ENCODE peak calls at places on chromosomes 7 and 10, in four cellular contexts. Y, G, A and W are unnamed samples.

GRCh38 chr7:91242097-91242846 is 22.0 kb upstream of the FZD1 start:
- DNase-seq in G (no peak), A (no peak), Y (no peak), W (no peak)

GRCh38 chr7:73987298-73987697 is 40.7 kb upstream of the ELN start:
- DNase-seq in G (no peak), A (no peak), Y (no peak), W (no peak)

GRCh38 chr10:7408003-7408493 is 2.8 kb downstream of the SFMBT2 start:
- DNase-seq in A (no peak), G (peak; percentile 46), Y (peak; percentile 80), W (no peak)

GRCh38 chr7:9324513-9324912 is 891.1 kb downstream of the NXPH1 start:
- DNase-seq in A (no peak), Y (no peak), G (no peak), W (no peak)

GRCh38 chr10:132319853-132320669 is 11.9 kb upstream of the LRRC27 start:
- DNase-seq in G (no peak), A (no peak), Y (no peak), W (no peak)

GRCh38 chr10:60816624-60817023 is 38.3 kb downstream of the CDK1 start:
- DNase-seq in Y (peak; percentile 71), A (no peak), G (peak; percentile 79), W (no peak)

GRCh38 chr10:110226555-110226925 is 19.1 kb downstream of the MXI1 start:
- DNase-seq in A (peak; percentile 81), Y (peak; percentile 97), G (peak; percentile 95), W (peak; percentile 80)

GRCh38 chr10:30141366-30141886 is 82.0 kb upstream of the JCAD start:
- DNase-seq in G (no peak), Y (no peak), A (no peak), W (no peak)

GRCh38 chr7:108290344-108291134 is 160.4 kb upstream of the LAMB4 start:
- DNase-seq in Y (no peak), G (no peak), A (no peak), W (no peak)
- H3K4me1 ChIP-seq in Y (no peaks in the 10 kb centered on the region), G (no peaks in the 10 kb centered on the region), A (peaks cover 5% of the 10 kb centered on the region), W (no peaks in the 10 kb centered on the region)

GRCh38 chr10:131024259-131025131 is 287.0 kb downstream of the TCERG1L start:
- DNase-seq in G (no peak), A (no peak), Y (peak; percentile 29), W (no peak)
- H3K36me3 ChIP-seq in G (no peaks in the 10 kb centered on the region), A (no peaks in the 10 kb centered on the region), Y (no peaks in the 10 kb centered on the region), W (no peaks in the 10 kb centered on the region)

DNA sequence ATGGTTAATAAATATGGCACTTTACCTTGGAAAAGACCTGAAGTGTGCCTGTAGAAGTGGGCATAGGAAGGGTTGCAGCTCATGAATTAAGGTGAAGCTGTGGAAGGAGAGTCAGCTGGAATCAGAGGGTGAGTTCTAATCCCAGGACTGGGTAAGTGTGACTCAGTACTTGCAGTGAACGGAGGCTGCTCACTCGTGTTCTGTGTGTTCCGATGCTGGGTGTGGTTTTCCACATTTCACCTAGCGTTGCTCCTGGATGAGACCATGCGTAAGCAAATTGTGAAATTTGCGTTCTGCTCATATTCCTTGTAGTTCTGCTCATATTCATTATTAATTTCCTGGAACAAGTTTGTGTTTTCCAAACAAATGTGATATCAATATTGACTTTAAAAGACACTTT is 22.4 kb upstream of the TMEM236 start:
- DNase-seq in Y (no peak), G (no peak), A (no peak), W (no peak)
- H3K4me1 ChIP-seq in Y (no peaks in the 10 kb centered on the region), G (no peaks in the 10 kb centered on the region), A (no peaks in the 10 kb centered on the region), W (peaks cover 5% of the 10 kb centered on the region)

DNA sequence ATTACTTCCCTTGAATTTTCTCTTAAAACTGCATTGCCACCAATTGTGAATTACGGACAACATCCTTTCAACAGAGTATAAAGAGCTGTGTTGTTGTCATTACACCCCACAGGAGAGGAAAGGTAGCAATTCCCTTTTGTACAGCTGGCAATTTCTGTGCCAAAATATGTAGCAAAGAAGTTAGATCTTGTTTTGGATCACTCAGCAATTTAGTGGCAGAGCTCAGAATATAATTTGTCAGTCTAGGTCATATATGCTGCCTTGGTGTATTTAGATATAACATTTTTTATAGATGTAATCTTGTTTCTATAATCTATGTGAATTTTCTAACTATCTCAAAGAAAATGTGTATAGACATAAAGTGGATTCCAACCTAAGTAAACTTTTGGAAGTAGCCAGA is 38.8 kb downstream of the NRBF2 start:
- DNase-seq in A (no peak), G (no peak), Y (no peak), W (no peak)
- H3K36me3 ChIP-seq in A (peaks cover 81% of the 10 kb centered on the region), G (no peaks in the 10 kb centered on the region), Y (no peaks in the 10 kb centered on the region), W (peaks cover 4% of the 10 kb centered on the region)

DNA sequence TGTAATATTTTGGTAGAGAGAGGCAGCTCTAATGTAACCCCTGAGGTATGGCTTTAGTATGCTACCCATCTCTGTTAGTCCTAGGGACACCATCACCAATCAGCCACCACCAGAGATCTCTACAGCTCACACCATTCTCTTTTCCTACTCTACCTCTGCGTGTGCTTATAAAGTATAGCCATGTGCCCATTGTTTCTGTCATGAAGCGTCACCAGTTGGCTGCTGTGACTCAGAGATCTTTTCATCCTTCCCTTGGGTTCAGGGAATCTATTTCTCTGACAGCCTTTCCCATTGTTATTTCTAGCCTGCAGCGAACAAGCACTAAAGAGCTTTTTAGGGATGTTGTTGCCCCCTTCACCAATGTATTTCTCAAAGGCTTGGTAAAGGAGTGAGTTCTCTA is 103.3 kb downstream of the TPST1 start:
- DNase-seq in Y (no peak), G (no peak), A (no peak), W (no peak)
- H3K4me1 ChIP-seq in Y (no peaks in the 10 kb centered on the region), G (no peaks in the 10 kb centered on the region), A (peaks cover 23% of the 10 kb centered on the region), W (no peaks in the 10 kb centered on the region)

GRCh38 chr10:14858338-14858925 is 20.2 kb upstream of the SUV39H2 start:
- DNase-seq in G (no peak), A (no peak), Y (no peak), W (no peak)

GRCh38 chr10:14860782-14861181 is 17.9 kb upstream of the SUV39H2 start:
- DNase-seq in G (no peak), Y (no peak), A (no peak), W (no peak)

GRCh38 chr10:14855453-14855852 is 17.3 kb downstream of the HSPA14 start:
- DNase-seq in Y (no peak), A (no peak), G (no peak), W (no peak)

GRCh38 chr10:14859775-14860174 is 18.9 kb upstream of the SUV39H2 start:
- DNase-seq in Y (no peak), G (no peak), A (no peak), W (no peak)

DNA sequence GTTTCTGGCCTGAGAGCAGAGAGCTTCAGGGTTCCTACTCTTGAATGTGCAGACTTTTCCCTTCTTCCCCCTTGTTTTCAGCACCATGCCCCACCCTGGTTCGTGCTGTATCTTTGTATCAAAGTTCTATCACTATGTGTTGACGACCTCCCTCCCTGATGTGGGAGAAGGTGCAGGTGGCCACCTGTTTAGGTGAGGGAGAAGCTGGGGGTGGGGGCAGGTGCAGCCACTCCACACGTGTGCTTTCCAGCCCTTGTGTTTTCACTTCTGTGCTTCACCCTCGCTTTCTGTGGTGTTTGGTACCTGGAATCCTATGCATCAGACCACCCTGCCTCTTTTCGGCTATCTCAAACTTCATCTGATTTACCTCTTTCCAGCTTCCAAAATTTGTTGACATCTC is 19.6 kb upstream of the SUV39H2 start:
- DNase-seq in A (no peak), Y (no peak), G (no peak), W (no peak)
- H3K36me3 ChIP-seq in A (peaks cover 62% of the 10 kb centered on the region), Y (peaks cover 4% of the 10 kb centered on the region), G (no peaks in the 10 kb centered on the region), W (no peaks in the 10 kb centered on the region)

DNA sequence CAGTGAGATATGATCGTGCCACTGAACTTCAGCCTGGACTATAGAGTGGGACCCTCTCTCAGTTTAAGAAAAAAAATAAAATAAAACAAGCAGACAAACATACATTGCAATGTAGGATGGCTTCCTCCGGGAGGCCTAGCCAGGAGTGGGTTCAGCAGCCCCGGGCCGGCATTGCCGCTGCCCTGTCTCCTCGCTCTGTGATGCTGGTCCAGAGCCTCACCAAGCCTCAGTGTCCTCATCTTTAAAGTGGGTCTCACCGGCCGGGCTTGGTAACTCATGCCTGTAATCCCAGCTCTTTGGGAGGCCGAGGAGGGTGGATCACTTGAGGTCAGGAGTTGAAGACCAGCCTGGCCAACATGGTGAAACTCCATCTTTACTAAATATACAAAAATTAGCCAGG is 71.6 kb downstream of the PTPRE start:
- DNase-seq in Y (no peak), G (no peak), A (no peak), W (no peak)
- H3K4me1 ChIP-seq in Y (no peaks in the 10 kb centered on the region), G (no peaks in the 10 kb centered on the region), A (peaks cover 15% of the 10 kb centered on the region), W (peaks cover 19% of the 10 kb centered on the region)